ENCODE peak calls at places on chromosomes 11 and 22, in ten cellular contexts. P is CD4-positive, CD25-positive, alpha-beta regulatory T cell; R is AML-193; I is HT1080; B is activated T-helper 2 cell treated with anti-CD3 and anti-CD28 coated beads, Interferon-gamma antibody, Interleukin-2, Interleukin-4, amounts not matched to agents 10 μg/mL and 5 μg/mL and 100 μg/mL, durations not matched to agents 14 hours and 24 hours and 36 hours; N is D721Med; Q is NCI-H1694; C is progenitor cell of endocrine pancreas; D is NCI-H2029 treated with DMSO at 0.1 percent for 48 hours; W is H4. J is an unnamed sample.

GRCh38 chr11:64231536-64231935 is 1.2 kb downstream of the DNAJC4 start:
- DNase-seq in R (no peak), D (no peak), N (no peak), Q (no peak), B (no peak), I (no peak), W (no peak), C (no peak), P (no peak), J (no peak)

GRCh38 chr11:74679513-74679865 is 51.7 kb downstream of the CHRDL2 start:
- DNase-seq in D (no peak), I (no peak), B (no peak), N (no peak), R (no peak), Q (no peak), C (no peak), W (no peak), P (no peak), J (no peak)

GRCh38 chr11:14891143-14892035 is 642 bp downstream of the CYP2R1 start:
- DNase-seq in Q (peak), N (peak), D (peak), C (peak), W (peak), P (peak), I (peak), B (peak), R (no peak), J (peak)

GRCh38 chr11:6402561-6402981 is 12.3 kb downstream of the SMPD1 start:
- DNase-seq in C (no peak), W (no peak), Q (no peak), B (peak), N (no peak), R (no peak), I (peak), D (no peak), P (peak), J (peak)

GRCh38 chr22:39264344-39265116 is 19.7 kb upstream of the PDGFB start:
- DNase-seq in R (no peak), N (no peak), I (no peak), W (no peak), C (no peak), P (no peak), D (no peak), Q (no peak), B (no peak), J (peak)

GRCh38 chr11:65189191-65189590 is 7.5 kb downstream of the CAPN1 start:
- DNase-seq in W (no peak), I (no peak), N (no peak), B (no peak), R (no peak), P (no peak), Q (no peak), D (no peak), C (no peak), J (no peak)

GRCh38 chr11:34234086-34234740 is 123.6 kb downstream of the ABTB2 start:
- DNase-seq in D (no peak), R (no peak), B (peak), C (no peak), I (peak), W (peak), N (no peak), Q (no peak), P (peak), J (peak)

GRCh38 chr22:44361391-44362126 is 48.8 kb upstream of the SHISAL1 start:
- DNase-seq in B (no peak), C (no peak), W (no peak), R (no peak), D (no peak), N (no peak), Q (no peak), I (no peak), P (no peak), J (no peak)

GRCh38 chr22:49765951-49766350 is 61.7 kb downstream of the BRD1 start:
- DNase-seq in C (peak), N (no peak), W (no peak), B (no peak), P (no peak), R (no peak), D (no peak), Q (no peak), I (no peak), J (no peak)

GRCh38 chr11:33063326-33063775 is 24.0 kb downstream of the TCP11L1 start:
- DNase-seq in W (no peak), B (no peak), R (peak), Q (no peak), N (no peak), C (no peak), I (no peak), D (no peak), P (no peak), J (peak)

GRCh38 chr11:63547076-63547475 is 10.5 kb downstream of the PLAAT4 start:
- DNase-seq in R (no peak), Q (no peak), W (no peak), P (no peak), D (no peak), C (no peak), I (no peak), B (no peak), N (no peak), J (no peak)

GRCh38 chr11:8392166-8392565 is 128.5 kb upstream of the LMO1 start:
- DNase-seq in Q (no peak), W (no peak), P (no peak), R (no peak), N (no peak), B (no peak), D (no peak), I (no peak), C (no peak), J (no peak)

GRCh38 chr11:65422104-65422632 is 430 bp upstream of the NEAT1 start:
- DNase-seq in I (peak), P (peak), D (peak), B (peak), R (peak), Q (peak), N (peak), C (peak), W (peak), J (peak)

GRCh38 chr11:124210421-124210820 is 27.3 kb downstream of the OR10D3 start:
- DNase-seq in W (no peak), Q (no peak), R (no peak), C (no peak), N (no peak), P (no peak), D (no peak), I (no peak), B (no peak), J (no peak)

GRCh38 chr11:121131656-121132055 is 30.6 kb downstream of the TECTA start:
- DNase-seq in D (no peak), I (no peak), C (no peak), W (no peak), B (no peak), Q (no peak), R (no peak), P (no peak), N (no peak), J (no peak)

GRCh38 chr11:77147668-77148321 is 19.7 kb downstream of the MYO7A start:
- DNase-seq in B (peak), Q (peak), P (peak), D (no peak), W (no peak), N (peak), C (no peak), I (no peak), R (no peak), J (peak)

J was measured in NB4.